ENCODE peak calls at places on chromosomes 2 and 18, in six cellular contexts. K is prostate gland, O is tibial artery, P is Peyer's patch, Z is pancreas, W is kidney. M is an unnamed sample.

GRCh38 chr2:46858697-46859080 is 56.9 kb downstream of the MCFD2 start:
- DNase-seq in P (no peak), Z (no peak), W (no peak), K (no peak), O (no peak), M (no peak)

GRCh38 chr18:76464281-76465259 is 30.5 kb downstream of the ZNF516 start:
- DNase-seq in O (no peak), K (no peak), P (no peak), W (no peak), Z (no peak), M (no peak)

GRCh38 chr18:22640281-22640842 is 222.6 kb upstream of the CTAGE1 start:
- DNase-seq in P (no peak), K (no peak), Z (no peak), W (no peak), O (no peak), M (no peak)

GRCh38 chr18:75658330-75658729 is 230.8 kb upstream of the SMIM21 start:
- DNase-seq in W (no peak), Z (no peak), K (no peak), P (no peak), O (no peak), M (no peak)

GRCh38 chr2:46434851-46435273 is 44.5 kb upstream of the TMEM247 start:
- DNase-seq in W (no peak), O (no peak), Z (no peak), K (no peak), P (no peak), M (peak; percentile 82)

GRCh38 chr2:101295895-101296294 is 12.6 kb downstream of the RNF149 start:
- DNase-seq in K (no peak), W (no peak), O (no peak), Z (no peak), P (no peak), M (no peak)

GRCh38 chr18:49016648-49017539 is 66.1 kb upstream of the SMAD7 start:
- DNase-seq in O (no peak), K (no peak), W (peak; percentile 91), P (peak; percentile 65), Z (peak; percentile 39), M (peak; percentile 72)

GRCh38 chr18:60585670-60586069 is 213.1 kb upstream of the MC4R start:
- DNase-seq in W (no peak), K (no peak), O (no peak), Z (no peak), P (no peak), M (no peak)

GRCh38 chr2:27655155-27655951 is 8.1 kb downstream of the SUPT7L start:
- DNase-seq in O (no peak), Z (no peak), P (no peak), K (no peak), W (no peak), M (no peak)

GRCh38 chr2:241507430-241508239 is 749 bp downstream of the STK25 start:
- DNase-seq in Z (peak; percentile 56), O (peak; percentile 36), W (peak; percentile 92), K (no peak), P (peak; percentile 60), M (peak; percentile 57)

GRCh38 chr2:149984311-149984710 is 396.7 kb upstream of the MMADHC start:
- DNase-seq in Z (no peak), P (no peak), W (no peak), K (no peak), O (no peak), M (no peak)
- H3K27ac ChIP-seq in Z (no peak overlapping the region), P (no peak overlapping the region), W (no peak overlapping the region), K (no peak overlapping the region), O (no peak overlapping the region), M (no peak overlapping the region)

GRCh38 chr2:38037757-38038615 is 38.0 kb downstream of the CYP1B1 start:
- DNase-seq in P (no peak), Z (no peak), K (peak; percentile 14), O (peak; percentile 56), W (peak; percentile 88), M (no peak)
- TF ChIP-seq CTCF in P (no peak), Z (no peak), K (peak; percentile 33), O (no peak), W (no peak), M (no peak)

GRCh38 chr2:109024477-109024876 is 35.5 kb upstream of the EDAR start:
- DNase-seq in P (no peak), Z (no peak), O (no peak), W (no peak), K (no peak), M (no peak)

GRCh38 chr2:109017017-109017416 is 28.0 kb upstream of the EDAR start:
- DNase-seq in O (no peak), P (no peak), K (no peak), Z (no peak), W (no peak), M (no peak)

GRCh38 chr2:109018452-109018851 is 29.4 kb upstream of the EDAR start:
- DNase-seq in K (no peak), P (no peak), O (no peak), Z (no peak), W (no peak), M (no peak)

GRCh38 chr2:109020217-109020637 is 31.2 kb upstream of the EDAR start:
- DNase-seq in Z (no peak), K (no peak), O (no peak), W (no peak), P (no peak), M (no peak)

DNA sequence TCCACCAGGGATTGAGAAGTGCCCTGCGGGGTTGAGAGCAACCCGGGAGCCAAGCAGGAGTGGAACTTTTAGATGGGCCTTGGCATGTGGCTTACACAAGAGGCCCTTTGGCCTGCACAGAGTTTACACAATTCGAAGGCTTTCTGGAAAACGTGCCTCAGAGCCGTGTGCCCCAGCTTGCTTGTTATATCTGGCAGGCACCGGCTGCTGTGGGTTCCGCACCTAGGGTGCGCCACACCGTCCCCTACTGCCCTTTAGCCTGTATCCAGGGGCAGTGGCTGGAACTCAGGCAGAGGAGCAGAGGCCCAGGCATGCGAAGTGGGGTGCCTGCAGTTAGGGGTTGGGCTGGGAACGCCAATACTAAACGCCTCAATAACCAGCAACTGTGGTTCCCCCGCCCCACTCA is 32.9 kb upstream of the EDAR start:
- DNase-seq in Z (no peak), O (no peak), W (no peak), P (no peak), K (no peak), M (no peak)
- H3K27ac ChIP-seq in Z (no peak overlapping the region), O (no peak overlapping the region), W (no peak overlapping the region), P (no peak overlapping the region), K (no peak overlapping the region), M (no peak overlapping the region)

GRCh38 chr2:168156661-168157060 is 90.7 kb downstream of the STK39 start:
- DNase-seq in Z (no peak), K (peak; percentile 17), P (peak; percentile 66), W (no peak), O (no peak), M (peak; percentile 71)

GRCh38 chr2:168157070-168157469 is 90.3 kb downstream of the STK39 start:
- DNase-seq in Z (no peak), O (no peak), W (no peak), K (no peak), P (no peak), M (no peak)

GRCh38 chr2:168152902-168153301 is 94.5 kb downstream of the STK39 start:
- DNase-seq in K (no peak), P (no peak), Z (no peak), O (no peak), W (no peak), M (no peak)

GRCh38 chr2:168155680-168156079 is 91.7 kb downstream of the STK39 start:
- DNase-seq in Z (no peak), O (no peak), W (no peak), K (no peak), P (no peak), M (no peak)

GRCh38 chr2:168155036-168155435 is 92.4 kb downstream of the STK39 start:
- DNase-seq in Z (no peak), K (no peak), O (no peak), W (no peak), P (no peak), M (no peak)
- TF ChIP-seq CTCF in Z (no peak), K (no peak), O (no peak), W (no peak), P (no peak), M (no peak)

DNA sequence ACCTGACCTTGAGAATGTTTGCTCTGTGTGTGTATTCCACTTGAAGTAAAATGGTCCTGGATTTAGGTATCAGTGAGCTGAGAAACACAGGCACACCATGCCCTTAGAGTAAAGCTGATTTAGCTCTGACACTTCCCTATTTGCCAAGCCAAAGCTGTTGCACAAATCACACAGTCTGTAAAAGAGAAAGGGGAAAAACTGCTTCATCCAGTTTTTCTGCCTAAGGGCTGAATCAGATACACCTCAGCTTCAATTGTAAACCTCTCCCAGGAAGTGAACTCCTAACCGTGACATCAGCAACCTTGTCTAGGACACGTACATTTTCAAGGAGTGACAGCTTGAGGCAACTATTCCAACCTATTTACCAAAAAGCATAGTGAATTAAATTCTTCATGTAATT is 150.4 kb downstream of the NR4A2 start:
- DNase-seq in W (no peak), P (peak; percentile 44), O (no peak), K (peak; percentile 92), Z (peak; percentile 49), M (peak; percentile 82)
- H3K27ac ChIP-seq in W (no peak overlapping the region), P (peak overlapping the region; percentile 71), O (no peak overlapping the region), K (peak overlapping the region; percentile 80), Z (peak overlapping the region; percentile 68), M (no peak overlapping the region)

M was measured in RWPE1.